ENCODE peak calls at places on chromosomes 6 and 20, in four cellular contexts. One of them, this sample, is unnamed.

GRCh38 chr6:43981363-43981990 is 145.8 kb downstream of the MRPL14 start:
- DNase-seq in heart left ventricle: no peak
- DNase-seq in fibroblast of the aortic adventitia: no peak
- DNase-seq in brain microvascular endothelial cell: no peak
- DNase-seq in this sample: no peak

GRCh38 chr6:1044040-1044836 is 267.7 kb upstream of the FOXQ1 start:
- DNase-seq in heart left ventricle: no peak
- DNase-seq in brain microvascular endothelial cell: no peak
- DNase-seq in fibroblast of the aortic adventitia: no peak
- DNase-seq in this sample: no peak

GRCh38 chr20:25308671-25309394 is 60.9 kb downstream of the PYGB start:
- DNase-seq in heart left ventricle: no peak
- DNase-seq in fibroblast of the aortic adventitia: no peak
- DNase-seq in brain microvascular endothelial cell: peak; percentile 81
- DNase-seq in this sample: peak; percentile 82

GRCh38 chr6:45946352-45946751 is 69.3 kb downstream of the CLIC5 start:
- DNase-seq in heart left ventricle: peak; percentile 46
- DNase-seq in fibroblast of the aortic adventitia: peak; percentile 91
- DNase-seq in brain microvascular endothelial cell: no peak
- DNase-seq in this sample: peak; percentile 91

GRCh38 chr20:15706719-15707118 is 866.5 kb downstream of the KIF16B start:
- DNase-seq in heart left ventricle: no peak
- DNase-seq in fibroblast of the aortic adventitia: no peak
- DNase-seq in brain microvascular endothelial cell: peak; percentile 43
- DNase-seq in this sample: no peak

GRCh38 chr6:64489760-64490159 is 854.2 kb downstream of the PHF3 start:
- DNase-seq in fibroblast of the aortic adventitia: no peak
- DNase-seq in heart left ventricle: no peak
- DNase-seq in brain microvascular endothelial cell: no peak
- DNase-seq in this sample: no peak

GRCh38 chr6:72757926-72758325 is 136.1 kb downstream of the KCNQ5 start:
- DNase-seq in brain microvascular endothelial cell: no peak
- DNase-seq in fibroblast of the aortic adventitia: no peak
- DNase-seq in heart left ventricle: no peak
- DNase-seq in this sample: no peak

GRCh38 chr6:31122803-31123706 is 2.8 kb upstream of the CDSN start:
- DNase-seq in brain microvascular endothelial cell: peak; percentile 90
- DNase-seq in heart left ventricle: peak; percentile 84
- DNase-seq in fibroblast of the aortic adventitia: peak; percentile 88
- DNase-seq in this sample: peak; percentile 92

GRCh38 chr20:63062188-63063140 is 55.7 kb upstream of the BHLHE23 start:
- DNase-seq in brain microvascular endothelial cell: no peak
- DNase-seq in heart left ventricle: no peak
- DNase-seq in fibroblast of the aortic adventitia: no peak
- DNase-seq in this sample: no peak

GRCh38 chr20:10573273-10573950 is 100.4 kb downstream of the JAG1 start:
- DNase-seq in heart left ventricle: no peak
- DNase-seq in brain microvascular endothelial cell: no peak
- DNase-seq in fibroblast of the aortic adventitia: peak; percentile 37
- DNase-seq in this sample: peak; percentile 47

GRCh38 chr20:25309395-25310267 is 61.7 kb downstream of the PYGB start:
- DNase-seq in heart left ventricle: no peak
- DNase-seq in fibroblast of the aortic adventitia: peak; percentile 74
- DNase-seq in brain microvascular endothelial cell: peak; percentile 87
- DNase-seq in this sample: peak; percentile 86

GRCh38 chr6:92810913-92811312 is 608.4 kb downstream of the EPHA7 start:
- DNase-seq in heart left ventricle: no peak
- DNase-seq in fibroblast of the aortic adventitia: peak; percentile 19
- DNase-seq in brain microvascular endothelial cell: peak; percentile 10
- DNase-seq in this sample: peak; percentile 19

GRCh38 chr6:73586416-73586974 is 65.7 kb upstream of the EEF1A1 start:
- DNase-seq in brain microvascular endothelial cell: no peak
- DNase-seq in fibroblast of the aortic adventitia: peak; percentile 66
- DNase-seq in heart left ventricle: no peak
- DNase-seq in this sample: peak; percentile 60

GRCh38 chr6:44415424-44415823 is 27.9 kb downstream of the CDC5L start:
- DNase-seq in brain microvascular endothelial cell: no peak
- DNase-seq in heart left ventricle: no peak
- DNase-seq in fibroblast of the aortic adventitia: no peak
- DNase-seq in this sample: no peak

GRCh38 chr20:21189761-21190523 is 64.1 kb downstream of the KIZ start:
- DNase-seq in brain microvascular endothelial cell: no peak
- DNase-seq in fibroblast of the aortic adventitia: no peak
- DNase-seq in heart left ventricle: no peak
- DNase-seq in this sample: peak; percentile 41

GRCh38 chr6:134647861-134648260 is 302.0 kb downstream of the ALDH8A1 start:
- DNase-seq in heart left ventricle: no peak
- DNase-seq in brain microvascular endothelial cell: no peak
- DNase-seq in fibroblast of the aortic adventitia: no peak
- DNase-seq in this sample: peak; percentile 74

GRCh38 chr20:14445310-14445709 is 107.9 kb upstream of the FLRT3 start:
- DNase-seq in heart left ventricle: no peak
- DNase-seq in fibroblast of the aortic adventitia: peak; percentile 47
- DNase-seq in brain microvascular endothelial cell: peak; percentile 7
- DNase-seq in this sample: peak; percentile 66

GRCh38 chr6:51684603-51685002 is 402.8 kb downstream of the PKHD1 start:
- DNase-seq in brain microvascular endothelial cell: no peak
- DNase-seq in heart left ventricle: no peak
- DNase-seq in fibroblast of the aortic adventitia: no peak
- DNase-seq in this sample: no peak

GRCh38 chr20:63309261-63310071 is 16.5 kb downstream of the COL20A1 start:
- DNase-seq in fibroblast of the aortic adventitia: peak; percentile 35
- DNase-seq in brain microvascular endothelial cell: no peak
- DNase-seq in heart left ventricle: no peak
- DNase-seq in this sample: peak; percentile 28

GRCh38 chr6:47810885-47811284 is 29.1 kb downstream of the OPN5 start:
- DNase-seq in fibroblast of the aortic adventitia: no peak
- DNase-seq in heart left ventricle: no peak
- DNase-seq in brain microvascular endothelial cell: no peak
- DNase-seq in this sample: no peak

GRCh38 chr6:139109558-139109957 is 25.3 kb upstream of the HECA start:
- DNase-seq in heart left ventricle: no peak
- DNase-seq in fibroblast of the aortic adventitia: peak; percentile 27
- DNase-seq in brain microvascular endothelial cell: peak; percentile 27
- DNase-seq in this sample: no peak

GRCh38 chr6:30818426-30818841 is 65.9 kb upstream of the DDR1 start:
- DNase-seq in fibroblast of the aortic adventitia: peak; percentile 91
- DNase-seq in heart left ventricle: no peak
- DNase-seq in brain microvascular endothelial cell: peak; percentile 52
- DNase-seq in this sample: peak; percentile 91

GRCh38 chr20:3781153-3781910 is at the start of gene SPEF1:
- DNase-seq in heart left ventricle: peak; percentile 85
- DNase-seq in fibroblast of the aortic adventitia: peak; percentile 92
- DNase-seq in brain microvascular endothelial cell: peak; percentile 90
- DNase-seq in this sample: peak; percentile 94

GRCh38 chr20:3778976-3779375 is 2.3 kb downstream of the SPEF1 start:
- DNase-seq in brain microvascular endothelial cell: no peak
- DNase-seq in heart left ventricle: no peak
- DNase-seq in fibroblast of the aortic adventitia: no peak
- DNase-seq in this sample: no peak

GRCh38 chr20:3775457-3775856 is 5.8 kb downstream of the SPEF1 start:
- DNase-seq in brain microvascular endothelial cell: no peak
- DNase-seq in fibroblast of the aortic adventitia: no peak
- DNase-seq in heart left ventricle: no peak
- DNase-seq in this sample: no peak

GRCh38 chr20:3777381-3777725 is 3.9 kb downstream of the SPEF1 start:
- DNase-seq in fibroblast of the aortic adventitia: no peak
- DNase-seq in brain microvascular endothelial cell: no peak
- DNase-seq in heart left ventricle: no peak
- DNase-seq in this sample: no peak

GRCh38 chr20:3777726-3778629 is 3.3 kb downstream of the SPEF1 start:
- DNase-seq in fibroblast of the aortic adventitia: peak; percentile 34
- DNase-seq in brain microvascular endothelial cell: peak; percentile 11
- DNase-seq in heart left ventricle: peak; percentile 66
- DNase-seq in this sample: no peak
- TF ChIP-seq CTCF in fibroblast of the aortic adventitia: no peak
- TF ChIP-seq CTCF in brain microvascular endothelial cell: no peak
- TF ChIP-seq CTCF in heart left ventricle: no peak
- TF ChIP-seq CTCF in this sample: no peak

DNA sequence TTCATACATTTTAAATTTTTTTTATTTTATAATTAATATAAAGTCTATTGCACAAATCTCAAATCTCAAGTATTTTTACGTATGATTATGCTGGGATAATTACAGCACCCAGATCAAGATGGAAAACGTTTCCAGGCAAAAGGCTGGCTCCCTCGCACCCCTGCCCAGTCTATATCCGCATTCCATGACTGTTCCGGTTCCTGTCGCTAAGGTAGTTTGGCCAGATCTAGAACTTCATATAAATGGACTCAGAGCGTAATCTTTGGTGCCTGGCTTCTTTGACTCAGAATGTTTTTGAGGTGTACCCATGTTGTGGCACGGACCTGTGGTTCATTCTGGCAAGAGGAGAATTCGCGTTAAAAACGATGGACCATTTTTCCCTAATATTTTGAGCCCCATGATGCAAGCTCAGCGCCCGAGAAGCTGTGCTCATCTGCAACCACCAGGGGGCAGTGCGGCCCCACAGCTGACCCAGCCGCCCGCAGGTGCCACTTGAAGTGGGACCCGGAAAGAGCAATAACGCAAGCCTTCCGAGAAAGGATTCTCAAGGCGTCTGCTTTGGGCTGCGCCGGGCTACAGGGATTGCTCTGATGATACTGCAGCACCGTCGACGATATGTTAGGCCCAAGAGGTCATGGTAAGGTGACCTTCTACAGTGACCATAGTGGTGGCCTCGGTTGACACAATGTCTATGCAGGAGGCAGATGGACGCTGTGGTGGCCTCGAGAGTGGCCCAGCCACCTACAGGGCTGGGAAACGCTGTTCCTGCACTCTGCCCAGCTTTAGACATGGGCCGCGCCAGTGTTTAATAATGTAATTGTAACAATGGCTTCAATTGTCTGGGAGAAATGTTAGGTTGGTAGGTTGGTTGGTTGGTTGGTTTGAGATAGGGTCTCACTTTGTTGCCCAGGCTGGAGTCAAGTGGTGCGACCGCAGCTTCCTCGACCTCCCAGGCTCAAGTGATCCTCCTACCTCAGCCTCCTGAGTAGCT is 160.1 kb downstream of the ZMYND8 start:
- DNase-seq in heart left ventricle: peak; percentile 66
- DNase-seq in brain microvascular endothelial cell: peak; percentile 28
- DNase-seq in fibroblast of the aortic adventitia: peak; percentile 71
- DNase-seq in this sample: peak; percentile 71
- H3K4me3 ChIP-seq in heart left ventricle: no peak overlapping the region
- H3K4me3 ChIP-seq in brain microvascular endothelial cell: no peak overlapping the region
- H3K4me3 ChIP-seq in fibroblast of the aortic adventitia: no peak overlapping the region
- H3K4me3 ChIP-seq in this sample: no peak overlapping the region

GRCh38 chr20:61562897-61563504 is 310.9 kb downstream of the CDH4 start:
- DNase-seq in fibroblast of the aortic adventitia: no peak
- DNase-seq in heart left ventricle: no peak
- DNase-seq in brain microvascular endothelial cell: no peak
- DNase-seq in this sample: no peak

GRCh38 chr20:61561111-61561830 is 309.2 kb downstream of the CDH4 start:
- DNase-seq in fibroblast of the aortic adventitia: no peak
- DNase-seq in heart left ventricle: no peak
- DNase-seq in brain microvascular endothelial cell: no peak
- DNase-seq in this sample: no peak

GRCh38 chr20:61558726-61559125 is 306.7 kb downstream of the CDH4 start:
- DNase-seq in fibroblast of the aortic adventitia: peak; percentile 2
- DNase-seq in brain microvascular endothelial cell: no peak
- DNase-seq in heart left ventricle: no peak
- DNase-seq in this sample: no peak

GRCh38 chr20:61559706-61560315 is 307.8 kb downstream of the CDH4 start:
- DNase-seq in heart left ventricle: no peak
- DNase-seq in brain microvascular endothelial cell: no peak
- DNase-seq in fibroblast of the aortic adventitia: no peak
- DNase-seq in this sample: no peak

DNA sequence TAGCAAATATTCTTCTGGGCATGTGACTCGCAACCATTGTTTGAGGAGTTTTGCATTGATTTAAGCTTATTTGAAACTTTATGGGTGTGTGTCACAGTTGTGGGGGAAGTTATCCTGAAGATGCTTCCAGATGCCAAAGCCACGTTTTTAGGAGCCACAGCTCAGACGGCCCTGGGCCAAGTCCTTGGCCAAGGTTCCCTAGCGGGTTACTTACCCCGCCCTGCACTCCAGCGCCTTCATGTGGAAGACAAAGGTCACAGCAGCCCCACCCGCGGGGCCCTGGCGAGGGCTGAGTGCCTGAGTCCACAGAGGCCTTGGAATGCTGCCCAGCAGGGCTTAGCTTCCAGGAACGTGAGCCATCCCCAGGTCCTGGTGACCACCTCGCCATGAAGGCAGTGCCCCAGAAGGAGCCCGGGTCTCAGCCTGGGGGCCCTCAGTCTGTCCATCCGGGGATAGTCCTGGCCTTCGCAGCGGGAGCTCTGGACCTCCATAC is 308.3 kb downstream of the CDH4 start:
- DNase-seq in fibroblast of the aortic adventitia: peak; percentile 64
- DNase-seq in heart left ventricle: no peak
- DNase-seq in brain microvascular endothelial cell: no peak
- DNase-seq in this sample: peak; percentile 3
- TF ChIP-seq CTCF in fibroblast of the aortic adventitia: peak; percentile 31
- TF ChIP-seq CTCF in heart left ventricle: peak; percentile 6
- TF ChIP-seq CTCF in brain microvascular endothelial cell: peak; percentile 22
- TF ChIP-seq CTCF in this sample: no peak

GRCh38 chr6:41578714-41579610 is 32.8 kb downstream of the FOXP4 start:
- DNase-seq in heart left ventricle: no peak
- DNase-seq in brain microvascular endothelial cell: no peak
- DNase-seq in fibroblast of the aortic adventitia: no peak
- DNase-seq in this sample: peak; percentile 95
- H3K4me3 ChIP-seq in heart left ventricle: no peak overlapping the region
- H3K4me3 ChIP-seq in brain microvascular endothelial cell: no peak overlapping the region
- H3K4me3 ChIP-seq in fibroblast of the aortic adventitia: no peak overlapping the region
- H3K4me3 ChIP-seq in this sample: no peak overlapping the region